ENCODE peak calls at places on chromosomes 5 and 9, in six cellular contexts. J, U, O, C, Y and N are unnamed samples.

GRCh38 chr5:141477815-141478214 is 2.0 kb downstream of the PCDHGC3 start:
- DNase-seq in J (no peak), U (no peak), O (no peak), C (peak; percentile 54), Y (no peak), N (no peak)

GRCh38 chr5:88676637-88677481 is 206.1 kb downstream of the MEF2C start:
- DNase-seq in J (no peak), U (no peak), O (no peak), C (no peak), Y (no peak), N (no peak)

GRCh38 chr9:128096614-128097013 is 28.6 kb downstream of the SLC25A25 start:
- DNase-seq in J (no peak), U (peak; percentile 86), O (no peak), C (no peak), Y (peak; percentile 24), N (no peak)

GRCh38 chr5:98880151-98880550 is 48.7 kb downstream of the CHD1 start:
- DNase-seq in J (no peak), U (no peak), O (no peak), C (no peak), Y (no peak), N (no peak)

GRCh38 chr5:119022017-119022745 is 33.8 kb upstream of the DTWD2 start:
- DNase-seq in J (peak; percentile 58), U (peak; percentile 51), O (peak; percentile 71), C (peak; percentile 58), Y (peak; percentile 32), N (no peak)

GRCh38 chr5:78417026-78417425 is 56.6 kb downstream of the SCAMP1 start:
- DNase-seq in J (no peak), U (peak; percentile 43), O (no peak), C (peak; percentile 26), Y (no peak), N (no peak)

GRCh38 chr5:758698-759053 is 25.9 kb downstream of the ZDHHC11B start:
- DNase-seq in J (no peak), U (no peak), O (no peak), C (no peak), Y (no peak), N (peak; percentile 27)

GRCh38 chr9:96294146-96294545 is 7.8 kb downstream of the HSD17B3 start:
- DNase-seq in J (no peak), U (no peak), O (peak; percentile 25), C (no peak), Y (no peak), N (no peak)

GRCh38 chr9:112487008-112487798 is 576 bp downstream of the KIAA1958 start:
- DNase-seq in J (peak; percentile 61), U (peak; percentile 62), O (peak; percentile 55), C (peak; percentile 76), Y (peak; percentile 87), N (peak; percentile 67)

GRCh38 chr5:123512631-123513461 is 869 bp downstream of the CSNK1G3 start:
- DNase-seq in J (peak; percentile 53), U (peak; percentile 58), O (peak; percentile 31), C (peak; percentile 58), Y (peak; percentile 56), N (peak; percentile 37)

GRCh38 chr5:171589461-171589860 is 170.0 kb downstream of the FGF18 start:
- DNase-seq in J (no peak), U (no peak), O (no peak), C (no peak), Y (no peak), N (peak; percentile 3)

GRCh38 chr5:58751222-58751621 is 168.3 kb downstream of the RAB3C start:
- DNase-seq in J (peak; percentile 82), U (peak; percentile 50), O (peak; percentile 56), C (peak; percentile 18), Y (no peak), N (no peak)

GRCh38 chr9:95419444-95419843 is 97.3 kb downstream of the PTCH1 start:
- DNase-seq in J (no peak), U (no peak), O (no peak), C (no peak), Y (no peak), N (no peak)

GRCh38 chr5:140341591-140341990 is 4.8 kb downstream of the HBEGF start:
- DNase-seq in J (no peak), U (no peak), O (no peak), C (peak; percentile 56), Y (no peak), N (no peak)

GRCh38 chr5:79235578-79236363 is at the start of gene JMY:
- DNase-seq in J (peak; percentile 81), U (peak; percentile 90), O (peak; percentile 91), C (peak; percentile 96), Y (peak; percentile 94), N (peak; percentile 88)

GRCh38 chr5:133859073-133859472 is 109.4 kb downstream of the C5orf15 start:
- DNase-seq in J (no peak), U (no peak), O (no peak), C (no peak), Y (no peak), N (no peak)

GRCh38 chr5:178388381-178389030 is 155.9 kb upstream of the PHYKPL start:
- DNase-seq in J (no peak), U (peak; percentile 14), O (peak; percentile 31), C (peak; percentile 32), Y (no peak), N (peak; percentile 24)

GRCh38 chr9:20297646-20298084 is 324.6 kb downstream of the MLLT3 start:
- DNase-seq in J (no peak), U (no peak), O (peak; percentile 66), C (peak; percentile 78), Y (no peak), N (no peak)

GRCh38 chr9:751137-752051 is 90.1 kb upstream of the DMRT1 start:
- DNase-seq in J (no peak), U (no peak), O (no peak), C (peak; percentile 56), Y (no peak), N (no peak)

GRCh38 chr5:119327018-119327417 is 28.8 kb upstream of the TNFAIP8 start:
- DNase-seq in J (no peak), U (no peak), O (no peak), C (peak; percentile 60), Y (no peak), N (no peak)

GRCh38 chr9:32413424-32413823 is 29.0 kb downstream of the ACO1 start:
- DNase-seq in J (no peak), U (no peak), O (peak; percentile 87), C (no peak), Y (no peak), N (no peak)

GRCh38 chr5:36507332-36507952 is 99.0 kb upstream of the SLC1A3 start:
- DNase-seq in J (peak; percentile 53), U (peak; percentile 74), O (peak; percentile 75), C (peak; percentile 82), Y (peak; percentile 80), N (peak; percentile 71)

GRCh38 chr5:102119252-102119651 is 176.8 kb downstream of the SLCO4C1 start:
- DNase-seq in J (no peak), U (no peak), O (no peak), C (no peak), Y (no peak), N (no peak)

GRCh38 chr5:149658299-149658698 is 71.8 kb upstream of the PPARGC1B start:
- DNase-seq in J (no peak), U (no peak), O (no peak), C (no peak), Y (no peak), N (peak; percentile 64)

GRCh38 chr9:92894711-92895362 is 17.0 kb upstream of the ZNF484 start:
- DNase-seq in J (no peak), U (no peak), O (no peak), C (no peak), Y (no peak), N (no peak)

GRCh38 chr9:92887880-92888338 is 10.1 kb upstream of the ZNF484 start:
- DNase-seq in J (no peak), U (no peak), O (no peak), C (no peak), Y (no peak), N (no peak)

GRCh38 chr9:92896037-92896436 is 18.2 kb upstream of the ZNF484 start:
- DNase-seq in J (no peak), U (no peak), O (no peak), C (no peak), Y (no peak), N (no peak)

GRCh38 chr9:92890761-92891160 is 12.9 kb upstream of the ZNF484 start:
- DNase-seq in J (no peak), U (no peak), O (no peak), C (no peak), Y (no peak), N (no peak)
- H3K9ac ChIP-seq in J (no peak overlapping the region), U (no peak overlapping the region), O (no peak overlapping the region), C (no peak overlapping the region), Y (no peak overlapping the region), N (no peak overlapping the region)

DNA sequence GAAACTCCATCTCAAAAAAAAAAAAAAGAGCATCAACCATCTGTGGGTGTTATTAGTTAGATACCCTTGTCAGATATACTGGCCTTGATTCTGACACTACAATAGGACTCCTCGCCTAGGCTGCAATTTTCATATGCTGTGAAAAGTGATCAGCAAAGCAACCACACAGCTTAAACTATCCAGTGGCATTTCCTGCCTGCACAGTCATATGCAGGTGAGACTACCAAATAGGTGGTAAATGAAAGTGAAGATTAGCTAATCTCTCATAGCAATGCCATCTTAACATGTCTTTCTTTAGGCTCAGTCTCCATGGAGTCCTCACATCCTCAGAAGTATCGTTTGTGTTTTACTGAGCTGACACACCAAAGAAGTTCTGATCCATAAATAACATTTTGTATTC is 40.8 kb downstream of the GRAMD2B start:
- DNase-seq in J (no peak), U (no peak), O (no peak), C (no peak), Y (no peak), N (no peak)
- H3K9ac ChIP-seq in J (no peak overlapping the region), U (no peak overlapping the region), O (no peak overlapping the region), C (no peak overlapping the region), Y (no peak overlapping the region), N (peak overlapping the region; percentile 70)

GRCh38 chr5:83957188-83957587 is 236.5 kb upstream of the HAPLN1 start:
- DNase-seq in J (no peak), U (peak; percentile 7), O (no peak), C (peak; percentile 20), Y (no peak), N (no peak)

GRCh38 chr5:83956386-83956785 is 235.7 kb upstream of the HAPLN1 start:
- DNase-seq in J (no peak), U (peak; percentile 36), O (peak; percentile 12), C (peak; percentile 4), Y (no peak), N (no peak)

GRCh38 chr5:83955916-83956315 is 235.3 kb upstream of the HAPLN1 start:
- DNase-seq in J (peak; percentile 18), U (peak; percentile 4), O (peak; percentile 50), C (peak; percentile 70), Y (no peak), N (no peak)
- H3K9ac ChIP-seq in J (no peak overlapping the region), U (no peak overlapping the region), O (no peak overlapping the region), C (no peak overlapping the region), Y (no peak overlapping the region), N (no peak overlapping the region)

DNA sequence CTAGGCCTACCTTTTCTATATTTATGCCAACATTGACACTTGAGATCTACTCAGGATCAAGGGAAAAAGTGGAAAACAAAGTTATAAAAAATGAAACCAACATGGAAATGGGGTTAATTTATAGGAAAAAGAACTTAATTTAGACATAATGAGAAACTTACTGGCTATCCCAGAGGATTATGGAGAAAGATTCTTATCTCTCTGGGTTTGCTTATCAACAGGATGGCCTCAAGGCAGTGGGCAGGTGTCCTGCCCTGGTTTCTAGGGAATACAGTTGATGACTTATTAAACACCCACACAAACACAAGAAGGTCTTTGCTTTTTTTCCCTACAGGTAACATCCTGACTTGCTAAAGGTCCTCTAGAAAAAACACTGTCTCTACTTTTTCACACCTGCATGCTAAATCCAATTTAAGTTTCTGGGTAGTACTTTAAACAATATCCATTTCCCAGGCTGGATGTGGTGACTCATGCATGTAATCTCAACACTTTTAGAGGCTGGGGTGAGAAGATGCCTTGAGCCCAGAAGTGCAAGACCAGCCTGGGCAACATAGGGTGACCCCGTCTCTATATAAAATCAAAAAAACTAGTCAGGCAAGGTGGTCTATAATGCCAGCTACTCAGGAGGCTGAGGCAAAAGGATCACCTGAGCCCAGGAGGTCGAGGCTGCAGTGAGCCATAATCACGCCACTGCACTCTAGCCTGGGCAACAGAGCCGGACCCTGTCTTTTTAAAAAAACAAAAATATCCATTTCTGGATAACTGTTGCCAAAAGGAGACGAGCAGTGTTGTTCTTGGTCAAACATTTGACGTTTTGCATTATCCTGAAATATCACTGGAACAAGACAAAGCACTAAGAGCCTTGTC is 6.6 kb upstream of the ZNF608 start:
- DNase-seq in J (peak; percentile 30), U (peak; percentile 88), O (no peak), C (no peak), Y (no peak), N (no peak)
- H3K9ac ChIP-seq in J (no peak overlapping the region), U (no peak overlapping the region), O (no peak overlapping the region), C (no peak overlapping the region), Y (no peak overlapping the region), N (no peak overlapping the region)